ENCODE peak calls at places on chromosomes 4 and X, in nine cellular contexts. J is left cardiac atrium; V is nucleus accumbens; O is small intestine; X is stimulated activated CD8-positive, alpha-beta memory T cell treated with anti-CD3 and anti-CD28 coated beads, Interleukin-2, amount 100 ng/mL, for 48 hours; D is T-cell; U is iPS-NIHi11; Z is fibroblast of gingiva; S is HL-60. F is an unnamed sample.
A peak's percentile ranks its signal among the peaks of the same experiment; 100 is the strongest.

GRCh38 chr4:12949719-12950118 is 534.4 kb downstream of the RAB28 start:
- DNase-seq in S (no peak), Z (no peak), V (no peak), D (no peak), U (no peak), O (no peak), X (no peak), J (no peak), F (no peak)

GRCh38 chr4:175127314-175127713 is 209.2 kb downstream of the ADAM29 start:
- DNase-seq in U (no peak), Z (peak; percentile 9), V (no peak), S (no peak), J (no peak), X (no peak), D (no peak), O (no peak), F (no peak)

GRCh38 chrX:22748093-22748999 is 251.4 kb upstream of the DDX53 start:
- DNase-seq in S (peak; percentile 0), Z (peak; percentile 10), U (peak; percentile 37), V (peak; percentile 30), D (no peak), J (peak; percentile 25), X (no peak), O (peak; percentile 45), F (peak; percentile 30)

GRCh38 chr4:138734746-138735145 is 280.8 kb upstream of the NOCT start:
- DNase-seq in J (no peak), S (no peak), X (no peak), O (no peak), U (no peak), Z (peak; percentile 84), V (no peak), D (no peak), F (no peak)

GRCh38 chr4:5887361-5888221 is 5.3 kb downstream of the CRMP1 start:
- DNase-seq in S (no peak), O (no peak), D (no peak), Z (no peak), X (no peak), J (no peak), V (peak; percentile 53), U (peak; percentile 44), F (no peak)

GRCh38 chr4:126956192-126956897 is 676.4 kb upstream of the INTU start:
- DNase-seq in X (no peak), D (no peak), U (no peak), O (no peak), J (no peak), V (no peak), S (no peak), Z (no peak), F (no peak)

GRCh38 chr4:95761441-95761840 is 78.5 kb upstream of the PDHA2 start:
- DNase-seq in U (no peak), X (no peak), Z (no peak), D (no peak), O (no peak), J (no peak), V (no peak), S (no peak), F (no peak)

GRCh38 chr4:20723019-20723418 is 22.8 kb downstream of the PACRGL start:
- DNase-seq in X (no peak), S (no peak), D (no peak), U (no peak), O (peak; percentile 35), Z (no peak), J (no peak), V (no peak), F (no peak)

GRCh38 chrX:17919896-17920446 is 58.9 kb upstream of the RAI2 start:
- DNase-seq in J (no peak), O (no peak), Z (no peak), S (no peak), V (no peak), D (no peak), U (no peak), X (no peak), F (no peak)

GRCh38 chr4:38210396-38211114 is 250.4 kb downstream of the PTTG2 start:
- DNase-seq in D (no peak), U (no peak), X (no peak), Z (peak; percentile 7), S (no peak), O (no peak), V (no peak), J (no peak), F (no peak)

F was measured in ovary.